ENCODE peak calls at places on chromosomes 1 and 21, in ten cellular contexts. One of them, this sample, is unnamed.

GRCh38 chr1:74693473-74693872 is 19.9 kb upstream of the ERICH3 start:
- DNase-seq in GM23338: no peak
- DNase-seq in fibroblast of lung: no peak
- DNase-seq in cardiac muscle cell: no peak
- DNase-seq in breast epithelium: no peak
- DNase-seq in neural progenitor cell: no peak
- DNase-seq in ovary: no peak
- DNase-seq in Peyer's patch: no peak
- DNase-seq in CD8-positive, alpha-beta T cell: no peak
- DNase-seq in ascending aorta: no peak
- DNase-seq in this sample: peak; percentile 64

GRCh38 chr1:236100799-236101198 is 35.9 kb upstream of the NID1 start:
- DNase-seq in GM23338: no peak
- DNase-seq in fibroblast of lung: no peak
- DNase-seq in cardiac muscle cell: no peak
- DNase-seq in breast epithelium: no peak
- DNase-seq in neural progenitor cell: no peak
- DNase-seq in ovary: no peak
- DNase-seq in Peyer's patch: no peak
- DNase-seq in CD8-positive, alpha-beta T cell: no peak
- DNase-seq in ascending aorta: no peak
- DNase-seq in this sample: no peak

GRCh38 chr1:8239039-8239305 is 78.9 kb upstream of the SLC45A1 start:
- DNase-seq in GM23338: peak; percentile 42
- DNase-seq in fibroblast of lung: peak; percentile 76
- DNase-seq in cardiac muscle cell: peak; percentile 77
- DNase-seq in breast epithelium: peak; percentile 60
- DNase-seq in neural progenitor cell: no peak
- DNase-seq in ovary: peak; percentile 49
- DNase-seq in Peyer's patch: no peak
- DNase-seq in CD8-positive, alpha-beta T cell: no peak
- DNase-seq in ascending aorta: no peak
- DNase-seq in this sample: peak; percentile 58

GRCh38 chr1:243294723-243295121 is 38.9 kb downstream of the SDCCAG8 start:
- DNase-seq in GM23338: no peak
- DNase-seq in fibroblast of lung: peak; percentile 31
- DNase-seq in cardiac muscle cell: peak; percentile 51
- DNase-seq in breast epithelium: no peak
- DNase-seq in neural progenitor cell: no peak
- DNase-seq in ovary: no peak
- DNase-seq in Peyer's patch: no peak
- DNase-seq in CD8-positive, alpha-beta T cell: no peak
- DNase-seq in ascending aorta: no peak
- DNase-seq in this sample: peak; percentile 73

GRCh38 chr1:112673589-112674439 is 645 bp upstream of the MOV10 start:
- DNase-seq in GM23338: peak; percentile 56
- DNase-seq in fibroblast of lung: peak; percentile 79
- DNase-seq in cardiac muscle cell: peak; percentile 82
- DNase-seq in breast epithelium: no peak
- DNase-seq in neural progenitor cell: peak; percentile 24
- DNase-seq in ovary: no peak
- DNase-seq in Peyer's patch: peak; percentile 34
- DNase-seq in CD8-positive, alpha-beta T cell: no peak
- DNase-seq in ascending aorta: no peak
- DNase-seq in this sample: peak; percentile 47

GRCh38 chr21:44299458-44300261 is at the start of gene PFKL:
- DNase-seq in GM23338: peak; percentile 72
- DNase-seq in fibroblast of lung: peak; percentile 54
- DNase-seq in cardiac muscle cell: peak; percentile 62
- DNase-seq in breast epithelium: peak; percentile 67
- DNase-seq in neural progenitor cell: peak; percentile 81
- DNase-seq in ovary: peak; percentile 60
- DNase-seq in Peyer's patch: peak; percentile 69
- DNase-seq in CD8-positive, alpha-beta T cell: peak; percentile 58
- DNase-seq in ascending aorta: no peak
- DNase-seq in this sample: peak; percentile 66

GRCh38 chr1:227895828-227896685 is 51.7 kb downstream of the WNT9A start:
- DNase-seq in GM23338: no peak
- DNase-seq in fibroblast of lung: no peak
- DNase-seq in cardiac muscle cell: peak; percentile 30
- DNase-seq in breast epithelium: peak; percentile 68
- DNase-seq in neural progenitor cell: peak; percentile 41
- DNase-seq in ovary: peak; percentile 11
- DNase-seq in Peyer's patch: peak; percentile 14
- DNase-seq in CD8-positive, alpha-beta T cell: peak; percentile 6
- DNase-seq in ascending aorta: peak; percentile 6
- DNase-seq in this sample: peak; percentile 81

GRCh38 chr1:224447251-224447650 is 12.7 kb upstream of the WDR26 start:
- DNase-seq in GM23338: no peak
- DNase-seq in fibroblast of lung: peak; percentile 68
- DNase-seq in cardiac muscle cell: peak; percentile 79
- DNase-seq in breast epithelium: no peak
- DNase-seq in neural progenitor cell: no peak
- DNase-seq in ovary: no peak
- DNase-seq in Peyer's patch: no peak
- DNase-seq in CD8-positive, alpha-beta T cell: no peak
- DNase-seq in ascending aorta: no peak
- DNase-seq in this sample: peak; percentile 61

GRCh38 chr1:158112994-158113758 is 67.5 kb upstream of the CD1D start:
- DNase-seq in GM23338: peak; percentile 76
- DNase-seq in fibroblast of lung: peak; percentile 20
- DNase-seq in cardiac muscle cell: peak; percentile 50
- DNase-seq in breast epithelium: no peak
- DNase-seq in neural progenitor cell: peak; percentile 82
- DNase-seq in ovary: no peak
- DNase-seq in Peyer's patch: peak; percentile 53
- DNase-seq in CD8-positive, alpha-beta T cell: peak; percentile 28
- DNase-seq in ascending aorta: no peak
- DNase-seq in this sample: no peak

GRCh38 chr1:193179094-193179493 is 7.3 kb downstream of the B3GALT2 start:
- DNase-seq in GM23338: no peak
- DNase-seq in fibroblast of lung: no peak
- DNase-seq in cardiac muscle cell: no peak
- DNase-seq in breast epithelium: no peak
- DNase-seq in neural progenitor cell: no peak
- DNase-seq in ovary: no peak
- DNase-seq in Peyer's patch: no peak
- DNase-seq in CD8-positive, alpha-beta T cell: no peak
- DNase-seq in ascending aorta: no peak
- DNase-seq in this sample: no peak
- H3K4me3 ChIP-seq in GM23338: no peak overlapping the region
- H3K4me3 ChIP-seq in fibroblast of lung: no peak overlapping the region
- H3K4me3 ChIP-seq in cardiac muscle cell: no peak overlapping the region
- H3K4me3 ChIP-seq in breast epithelium: no peak overlapping the region
- H3K4me3 ChIP-seq in neural progenitor cell: no peak overlapping the region
- H3K4me3 ChIP-seq in ovary: no peak overlapping the region
- H3K4me3 ChIP-seq in Peyer's patch: no peak overlapping the region
- H3K4me3 ChIP-seq in CD8-positive, alpha-beta T cell: no peak overlapping the region
- H3K4me3 ChIP-seq in ascending aorta: no peak overlapping the region
- H3K4me3 ChIP-seq in this sample: no peak overlapping the region

DNA sequence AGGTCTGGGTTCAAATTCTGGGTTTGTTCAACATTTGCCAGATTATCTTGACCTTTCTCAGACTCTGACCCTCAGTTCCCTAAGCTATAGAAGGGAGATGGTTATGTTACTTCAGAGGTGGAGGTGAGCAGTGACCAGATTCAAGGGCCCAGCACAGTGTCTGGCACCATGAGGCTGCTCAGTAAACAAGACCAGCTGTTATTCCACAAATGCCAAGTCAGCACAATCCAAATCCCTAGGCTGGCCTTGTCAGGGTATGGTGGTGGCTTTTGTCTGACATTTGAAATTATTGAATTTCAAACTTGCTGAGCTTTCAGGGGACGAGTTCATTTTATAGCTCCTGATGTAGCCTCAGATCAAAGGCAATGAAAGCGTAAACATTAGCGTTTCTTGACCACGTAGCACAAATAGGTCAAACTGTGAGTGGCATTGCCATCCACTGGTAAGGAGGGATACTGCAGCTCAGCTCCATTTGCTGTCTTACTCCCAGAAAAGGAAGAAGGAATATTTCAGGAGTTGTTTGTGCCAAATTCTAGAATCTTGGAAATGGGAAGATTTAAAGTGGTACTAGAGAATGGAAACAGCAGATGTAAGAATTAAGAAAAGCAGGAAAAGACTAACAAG is 94.3 kb upstream of the EDN2 start:
- DNase-seq in GM23338: peak; percentile 65
- DNase-seq in fibroblast of lung: peak; percentile 48
- DNase-seq in cardiac muscle cell: peak; percentile 32
- DNase-seq in breast epithelium: no peak
- DNase-seq in neural progenitor cell: peak; percentile 48
- DNase-seq in ovary: no peak
- DNase-seq in Peyer's patch: no peak
- DNase-seq in CD8-positive, alpha-beta T cell: no peak
- DNase-seq in ascending aorta: no peak
- DNase-seq in this sample: no peak
- TF ChIP-seq CTCF in GM23338: peak; percentile 68
- TF ChIP-seq CTCF in fibroblast of lung: peak; percentile 46
- TF ChIP-seq CTCF in cardiac muscle cell: peak; percentile 48
- TF ChIP-seq CTCF in breast epithelium: peak; percentile 34
- TF ChIP-seq CTCF in neural progenitor cell: peak; percentile 57
- TF ChIP-seq CTCF in ovary: no peak
- TF ChIP-seq CTCF in Peyer's patch: peak; percentile 86
- TF ChIP-seq CTCF in CD8-positive, alpha-beta T cell: no peak
- TF ChIP-seq CTCF in ascending aorta: no peak
- TF ChIP-seq CTCF in this sample: peak; percentile 61

GRCh38 chr1:156090138-156090821 is 8.0 kb upstream of the MEX3A start:
- DNase-seq in GM23338: no peak
- DNase-seq in fibroblast of lung: no peak
- DNase-seq in cardiac muscle cell: no peak
- DNase-seq in breast epithelium: no peak
- DNase-seq in neural progenitor cell: no peak
- DNase-seq in ovary: no peak
- DNase-seq in Peyer's patch: no peak
- DNase-seq in CD8-positive, alpha-beta T cell: no peak
- DNase-seq in ascending aorta: no peak
- DNase-seq in this sample: no peak
- H3K27ac ChIP-seq in GM23338: peak overlapping the region; percentile 36
- H3K27ac ChIP-seq in fibroblast of lung: no peak overlapping the region
- H3K27ac ChIP-seq in cardiac muscle cell: peak overlapping the region; percentile 49
- H3K27ac ChIP-seq in breast epithelium: no peak overlapping the region
- H3K27ac ChIP-seq in neural progenitor cell: peak overlapping the region; percentile 27
- H3K27ac ChIP-seq in ovary: no peak overlapping the region
- H3K27ac ChIP-seq in Peyer's patch: no peak overlapping the region
- H3K27ac ChIP-seq in CD8-positive, alpha-beta T cell: no peak overlapping the region
- H3K27ac ChIP-seq in ascending aorta: no peak overlapping the region
- H3K27ac ChIP-seq in this sample: no peak overlapping the region

DNA sequence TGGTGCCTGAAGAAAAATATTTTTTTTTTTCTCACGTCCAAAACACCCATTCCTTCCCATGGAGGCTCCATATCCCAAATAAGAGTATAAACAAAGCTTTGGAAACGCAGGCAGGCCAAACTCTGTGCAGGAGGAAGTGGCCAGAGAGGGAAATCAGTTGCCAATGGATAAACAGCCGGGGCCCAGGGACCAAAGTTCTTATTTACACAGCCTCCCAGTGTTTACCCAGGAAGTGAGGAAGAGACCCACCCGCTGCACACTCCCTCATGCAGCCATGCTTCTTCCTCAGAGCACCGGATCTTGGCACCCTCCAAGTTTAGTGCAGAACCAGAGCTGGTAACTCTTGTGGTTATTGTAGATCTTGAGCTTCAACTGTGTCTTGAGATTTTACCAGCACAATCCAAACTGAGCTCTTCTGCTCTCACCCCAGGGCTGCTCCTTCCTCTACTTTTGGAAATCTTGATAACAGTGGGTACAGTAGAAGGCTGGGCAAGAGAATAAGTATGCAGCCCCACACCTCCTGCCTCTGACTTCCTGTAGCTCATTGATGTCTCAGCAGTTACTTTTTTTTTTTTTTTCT is 14.2 kb downstream of the MARCKSL1 start:
- DNase-seq in GM23338: no peak
- DNase-seq in fibroblast of lung: no peak
- DNase-seq in cardiac muscle cell: no peak
- DNase-seq in breast epithelium: no peak
- DNase-seq in neural progenitor cell: no peak
- DNase-seq in ovary: no peak
- DNase-seq in Peyer's patch: peak; percentile 42
- DNase-seq in CD8-positive, alpha-beta T cell: peak; percentile 33
- DNase-seq in ascending aorta: no peak
- DNase-seq in this sample: no peak
- H3K4me3 ChIP-seq in GM23338: no peak overlapping the region
- H3K4me3 ChIP-seq in fibroblast of lung: no peak overlapping the region
- H3K4me3 ChIP-seq in cardiac muscle cell: no peak overlapping the region
- H3K4me3 ChIP-seq in breast epithelium: no peak overlapping the region
- H3K4me3 ChIP-seq in neural progenitor cell: no peak overlapping the region
- H3K4me3 ChIP-seq in ovary: no peak overlapping the region
- H3K4me3 ChIP-seq in Peyer's patch: peak overlapping the region; percentile 6
- H3K4me3 ChIP-seq in CD8-positive, alpha-beta T cell: peak overlapping the region; percentile 6
- H3K4me3 ChIP-seq in ascending aorta: no peak overlapping the region
- H3K4me3 ChIP-seq in this sample: no peak overlapping the region

GRCh38 chr1:172041102-172041501 is 199.8 kb downstream of the DNM3 start:
- DNase-seq in GM23338: peak; percentile 14
- DNase-seq in fibroblast of lung: no peak
- DNase-seq in cardiac muscle cell: no peak
- DNase-seq in breast epithelium: no peak
- DNase-seq in neural progenitor cell: no peak
- DNase-seq in ovary: no peak
- DNase-seq in Peyer's patch: no peak
- DNase-seq in CD8-positive, alpha-beta T cell: no peak
- DNase-seq in ascending aorta: no peak
- DNase-seq in this sample: no peak

GRCh38 chr1:172040466-172040865 is 199.2 kb downstream of the DNM3 start:
- DNase-seq in GM23338: no peak
- DNase-seq in fibroblast of lung: no peak
- DNase-seq in cardiac muscle cell: peak; percentile 52
- DNase-seq in breast epithelium: no peak
- DNase-seq in neural progenitor cell: no peak
- DNase-seq in ovary: no peak
- DNase-seq in Peyer's patch: no peak
- DNase-seq in CD8-positive, alpha-beta T cell: no peak
- DNase-seq in ascending aorta: no peak
- DNase-seq in this sample: peak; percentile 78

GRCh38 chr1:172041689-172042088 is 200.4 kb downstream of the DNM3 start:
- DNase-seq in GM23338: no peak
- DNase-seq in fibroblast of lung: peak; percentile 41
- DNase-seq in cardiac muscle cell: peak; percentile 51
- DNase-seq in breast epithelium: no peak
- DNase-seq in neural progenitor cell: no peak
- DNase-seq in ovary: no peak
- DNase-seq in Peyer's patch: no peak
- DNase-seq in CD8-positive, alpha-beta T cell: no peak
- DNase-seq in ascending aorta: no peak
- DNase-seq in this sample: no peak
- TF ChIP-seq CTCF in GM23338: peak; percentile 60
- TF ChIP-seq CTCF in fibroblast of lung: peak; percentile 31
- TF ChIP-seq CTCF in cardiac muscle cell: peak; percentile 56
- TF ChIP-seq CTCF in breast epithelium: peak; percentile 21
- TF ChIP-seq CTCF in neural progenitor cell: peak; percentile 44
- TF ChIP-seq CTCF in ovary: no peak
- TF ChIP-seq CTCF in Peyer's patch: peak; percentile 45
- TF ChIP-seq CTCF in CD8-positive, alpha-beta T cell: no peak
- TF ChIP-seq CTCF in ascending aorta: no peak
- TF ChIP-seq CTCF in this sample: peak; percentile 49